ENCODE peak calls at places on chromosomes 13 and 19, in seven cellular contexts. A, W, P, F, H, L and B are unnamed samples.
A peak's percentile ranks its signal among the peaks of the same experiment; 100 is the strongest.

GRCh38 chr13:40399756-40400155 is 266.7 kb downstream of the FOXO1 start:
- DNase-seq in A (no peak), L (no peak), P (no peak), H (no peak), F (no peak), W (no peak), B (no peak)

GRCh38 chr19:2385053-2385721 is 25.1 kb downstream of the TMPRSS9 start:
- DNase-seq in H (peak; percentile 87), W (no peak), P (peak; percentile 80), L (peak; percentile 58), A (peak; percentile 79), F (no peak), B (peak; percentile 82)

GRCh38 chr13:91072511-91072910 is 275.0 kb upstream of the MIR17HG start:
- DNase-seq in P (peak; percentile 30), L (no peak), W (no peak), F (no peak), A (no peak), H (no peak), B (no peak)

GRCh38 chr19:35908977-35909683 is 1.0 kb upstream of the TYROBP start:
- DNase-seq in A (no peak), P (no peak), L (no peak), F (peak; percentile 77), W (no peak), H (no peak), B (no peak)

GRCh38 chr19:16627194-16627927 is 643 bp downstream of the MED26 start:
- DNase-seq in L (no peak), H (no peak), W (no peak), F (no peak), P (no peak), A (no peak), B (no peak)

GRCh38 chr13:26983533-26984315 is 187.9 kb downstream of the USP12 start:
- DNase-seq in W (no peak), P (no peak), F (no peak), H (no peak), L (peak; percentile 26), A (no peak), B (no peak)

GRCh38 chr19:17296278-17296677 is 6.9 kb downstream of the ABHD8 start:
- DNase-seq in F (no peak), P (peak; percentile 48), W (no peak), L (no peak), H (no peak), A (peak; percentile 36), B (no peak)

GRCh38 chr19:8611890-8612806 is 1.6 kb upstream of the ADAMTS10 start:
- DNase-seq in H (no peak), W (peak; percentile 94), L (peak; percentile 84), F (peak; percentile 72), A (peak; percentile 66), P (no peak), B (no peak)

GRCh38 chr13:99442273-99442895 is 58.9 kb upstream of the TM9SF2 start:
- DNase-seq in L (peak; percentile 68), H (no peak), F (no peak), A (peak; percentile 45), W (peak; percentile 38), P (peak; percentile 75), B (peak; percentile 66)

GRCh38 chr19:58575183-58576041 is 2.3 kb upstream of the MZF1 start:
- DNase-seq in H (no peak), F (peak; percentile 92), A (peak; percentile 85), W (peak; percentile 69), P (peak; percentile 98), L (peak; percentile 95), B (peak; percentile 92)

GRCh38 chr13:99960663-99961440 is 10.7 kb downstream of the ZIC5 start:
- DNase-seq in L (no peak), H (no peak), A (no peak), F (no peak), P (no peak), W (no peak), B (no peak)

GRCh38 chr19:1747285-1748114 is 5.8 kb upstream of the ONECUT3 start:
- DNase-seq in L (peak; percentile 87), P (peak; percentile 92), A (peak; percentile 80), W (peak; percentile 27), F (no peak), H (peak; percentile 73), B (peak; percentile 95)

GRCh38 chr13:113023217-113023597 is 54.2 kb downstream of the MCF2L start:
- DNase-seq in A (no peak), P (no peak), L (peak; percentile 61), W (no peak), H (no peak), F (peak; percentile 36), B (no peak)

GRCh38 chr13:49584771-49585182 is 581 bp downstream of the RCBTB1 start:
- DNase-seq in P (peak; percentile 47), L (peak; percentile 5), H (no peak), F (no peak), A (peak; percentile 6), W (no peak), B (no peak)

GRCh38 chr13:103371271-103371670 is 305.1 kb upstream of the SLC10A2 start:
- DNase-seq in L (no peak), P (no peak), W (peak; percentile 90), H (peak; percentile 12), A (no peak), F (no peak), B (no peak)

GRCh38 chr13:84684804-84685203 is 802.5 kb upstream of the SLITRK1 start:
- DNase-seq in A (peak; percentile 1), H (no peak), P (no peak), W (no peak), F (no peak), L (no peak), B (no peak)

GRCh38 chr19:40609561-40610395 is 8.6 kb downstream of the LTBP4 start:
- DNase-seq in L (peak; percentile 67), P (peak; percentile 99), W (no peak), A (no peak), F (peak; percentile 90), H (no peak), B (peak; percentile 74)

GRCh38 chr19:29665826-29666633 is 769 bp downstream of the PLEKHF1 start:
- DNase-seq in L (peak; percentile 88), H (no peak), A (peak; percentile 66), P (peak; percentile 22), W (no peak), F (peak; percentile 76), B (no peak)